ENCODE peak calls at places on chromosomes 16 and 17, in seven cellular contexts. R, Q, K, Y, U, W and J are unnamed samples.

GRCh38 chr17:28426081-28426519 is 20.1 kb upstream of the SLC46A1 start:
- DNase-seq in W (no peak), Q (peak), R (peak), U (peak), K (no peak), Y (peak), J (peak)

GRCh38 chr16:24538756-24539294 is 541 bp upstream of the RBBP6 start:
- DNase-seq in R (peak), W (no peak), Q (no peak), K (no peak), U (peak), Y (no peak), J (peak)

GRCh38 chr16:50547340-50547865 is 793 bp upstream of the NKD1 start:
- DNase-seq in W (peak), Q (peak), Y (peak), U (peak), K (peak), R (peak), J (no peak)

GRCh38 chr17:30550512-30551273 is 73.5 kb downstream of the GOSR1 start:
- DNase-seq in K (peak), Q (no peak), Y (peak), R (no peak), W (peak), U (peak), J (no peak)

GRCh38 chr16:69762843-69763556 is 868 bp downstream of the WWP2 start:
- DNase-seq in R (peak), Y (no peak), K (no peak), Q (no peak), U (peak), W (no peak), J (peak)

GRCh38 chr17:76710863-76711611 is at the start of gene MXRA7:
- DNase-seq in Q (peak), U (peak), Y (peak), R (no peak), K (no peak), W (no peak), J (peak)

GRCh38 chr17:52157603-52158449 is 688 bp downstream of the CA10 start:
- DNase-seq in W (no peak), K (no peak), Y (peak), Q (peak), R (no peak), U (no peak), J (no peak)

GRCh38 chr17:78423961-78424747 is 45.7 kb downstream of the PGS1 start:
- DNase-seq in W (no peak), R (no peak), U (no peak), Y (no peak), K (no peak), Q (no peak), J (no peak)

GRCh38 chr16:24634919-24635318 is 94.5 kb upstream of the TNRC6A start:
- DNase-seq in W (no peak), Y (no peak), K (no peak), Q (no peak), R (no peak), U (no peak), J (no peak)

GRCh38 chr16:56107944-56108583 is 83.2 kb upstream of the GNAO1 start:
- DNase-seq in R (no peak), Y (no peak), K (no peak), Q (no peak), U (no peak), W (no peak), J (no peak)

GRCh38 chr17:21037117-21037803 is 5.6 kb downstream of the USP22 start:
- DNase-seq in Q (no peak), W (no peak), K (no peak), U (no peak), R (no peak), Y (no peak), J (no peak)

GRCh38 chr16:28187595-28188004 is 24.2 kb downstream of the XPO6 start:
- DNase-seq in R (no peak), Y (no peak), W (peak), U (no peak), Q (no peak), K (no peak), J (no peak)

GRCh38 chr17:66676421-66676820 is 158.5 kb upstream of the CACNG5 start:
- DNase-seq in Y (no peak), R (no peak), K (peak), W (no peak), Q (no peak), U (no peak), J (peak)

GRCh38 chr17:60583008-60583407 is 17.0 kb upstream of the PPM1D start:
- DNase-seq in K (no peak), Q (no peak), U (no peak), Y (no peak), R (no peak), W (no peak), J (no peak)

GRCh38 chr17:57442914-57443571 is 186.7 kb downstream of the MSI2 start:
- DNase-seq in K (no peak), Q (no peak), R (no peak), W (no peak), Y (no peak), U (no peak), J (no peak)

GRCh38 chr16:53967172-53967571 is 263.2 kb downstream of the FTO start:
- DNase-seq in Y (no peak), U (no peak), K (no peak), Q (no peak), R (no peak), W (no peak), J (no peak)

GRCh38 chr17:30323895-30324319 is 9.9 kb downstream of the TMIGD1 start:
- DNase-seq in W (no peak), R (no peak), K (peak), Y (no peak), U (peak), Q (no peak), J (peak)

GRCh38 chr17:8885968-8886674 is 18.6 kb upstream of the PIK3R6 start:
- DNase-seq in Q (no peak), R (no peak), W (no peak), K (peak), U (peak), Y (no peak), J (no peak)

GRCh38 chr16:82638095-82638798 is 11.5 kb downstream of the CDH13 start:
- DNase-seq in Y (no peak), W (no peak), Q (no peak), R (no peak), U (no peak), K (no peak), J (no peak)

GRCh38 chr16:81633147-81633619 is 145.9 kb upstream of the PLCG2 start:
- DNase-seq in U (no peak), Q (no peak), Y (peak), R (peak), W (no peak), K (no peak), J (peak)

GRCh38 chr16:79970551-79971236 is 370.2 kb upstream of the MAF start:
- DNase-seq in Y (no peak), U (peak), W (no peak), R (no peak), K (no peak), Q (no peak), J (no peak)

GRCh38 chr17:81044764-81045589 is 10.0 kb downstream of the BAIAP2 start:
- DNase-seq in Q (peak), U (peak), R (peak), W (no peak), Y (no peak), K (no peak), J (peak)

GRCh38 chr17:74454197-74455024 is 12.0 kb upstream of the CD300A start:
- DNase-seq in Q (no peak), U (peak), R (peak), K (peak), Y (peak), W (no peak), J (no peak)

GRCh38 chr16:81442909-81443687 is 1.5 kb upstream of the CMIP start:
- DNase-seq in R (peak), U (no peak), W (no peak), Q (no peak), Y (no peak), K (no peak), J (no peak)

GRCh38 chr17:4678448-4679026 is 25.4 kb downstream of the PELP1 start:
- DNase-seq in W (no peak), Y (no peak), K (peak), Q (peak), R (peak), U (peak), J (peak)

GRCh38 chr16:89170346-89171215 is 967 bp upstream of the CDH15 start:
- DNase-seq in K (peak), R (no peak), Y (peak), Q (no peak), U (peak), W (no peak), J (peak)

GRCh38 chr17:42879596-42879985 is 21.0 kb upstream of the G6PC1 start:
- DNase-seq in U (no peak), Q (no peak), W (no peak), R (no peak), Y (no peak), K (no peak), J (no peak)

GRCh38 chr17:41917192-41917591 is 1.6 kb downstream of the ACLY start:
- DNase-seq in R (peak), Q (no peak), U (peak), K (no peak), W (no peak), Y (no peak), J (peak)

GRCh38 chr17:82959242-82959930 is 119.6 kb upstream of the ZNF750 start:
- DNase-seq in Y (no peak), W (no peak), K (no peak), R (no peak), Q (no peak), U (no peak), J (no peak)

GRCh38 chr17:56125830-56126819 is 27.1 kb upstream of the ANKFN1 start:
- DNase-seq in K (peak), U (peak), Q (peak), R (peak), W (no peak), Y (peak), J (peak)
- TF ChIP-seq JUND in K (no peak), U (no peak), Q (no peak), R (no peak), W (no peak), Y (no peak), J (no peak)

GRCh38 chr16:15461376-15461775 is 27.0 kb downstream of the BMERB1 start:
- DNase-seq in Y (no peak), U (no peak), R (no peak), Q (no peak), W (no peak), K (no peak), J (no peak)
- TF ChIP-seq JUND in Y (no peak), U (no peak), R (no peak), Q (no peak), W (no peak), K (no peak), J (no peak)

GRCh38 chr16:48541108-48541786 is 68.7 kb downstream of the N4BP1 start:
- DNase-seq in Q (no peak), R (no peak), U (no peak), K (no peak), W (no peak), Y (peak), J (no peak)

GRCh38 chr16:48542966-48543365 is 67.0 kb downstream of the N4BP1 start:
- DNase-seq in Q (no peak), Y (no peak), W (no peak), R (no peak), U (no peak), K (no peak), J (no peak)

GRCh38 chr16:48540222-48540900 is 69.6 kb downstream of the N4BP1 start:
- DNase-seq in Y (peak), Q (no peak), W (no peak), K (no peak), R (no peak), U (no peak), J (no peak)

GRCh38 chr16:48539485-48540221 is 70.3 kb downstream of the N4BP1 start:
- DNase-seq in R (no peak), W (no peak), K (no peak), U (no peak), Q (no peak), Y (peak), J (no peak)

GRCh38 chr16:48542020-48542473 is 67.9 kb downstream of the N4BP1 start:
- DNase-seq in R (no peak), Q (peak), Y (no peak), W (no peak), K (no peak), U (no peak), J (peak)
- TF ChIP-seq JUND in R (no peak), Q (no peak), Y (no peak), W (no peak), K (no peak), U (no peak), J (no peak)

GRCh38 chr16:66606000-66606751 is 1.7 kb downstream of the CMTM3 start:
- DNase-seq in Y (no peak), R (no peak), W (no peak), Q (no peak), U (no peak), K (no peak), J (no peak)
- TF ChIP-seq JUND in Y (no peak), R (no peak), W (no peak), Q (no peak), U (no peak), K (no peak), J (no peak)

GRCh38 chr17:79623786-79624657 is 13.2 kb upstream of the RBFOX3 start:
- DNase-seq in Y (peak), U (no peak), W (no peak), R (no peak), Q (peak), K (no peak), J (no peak)
- TF ChIP-seq JUND in Y (no peak), U (no peak), W (no peak), R (no peak), Q (no peak), K (no peak), J (no peak)

GRCh38 chr17:16381496-16381820 is 567 bp downstream of the UBB start:
- DNase-seq in R (no peak), K (no peak), W (no peak), Y (no peak), Q (no peak), U (no peak), J (no peak)
- TF ChIP-seq JUND in R (no peak), K (no peak), W (no peak), Y (no peak), Q (no peak), U (no peak), J (no peak)

GRCh38 chr17:38883592-38884526 is 14.0 kb downstream of the LASP1 start:
- DNase-seq in Y (peak), R (no peak), Q (no peak), K (no peak), U (no peak), W (no peak), J (no peak)

GRCh38 chr17:38879878-38880727 is 10.2 kb downstream of the LASP1 start:
- DNase-seq in W (no peak), Y (peak), K (no peak), Q (no peak), R (no peak), U (no peak), J (peak)

GRCh38 chr17:38885044-38885727 is 15.3 kb downstream of the LASP1 start:
- DNase-seq in R (peak), Q (no peak), U (no peak), Y (no peak), W (no peak), K (no peak), J (no peak)

GRCh38 chr17:38885728-38886642 is 16.1 kb downstream of the LASP1 start:
- DNase-seq in Y (no peak), U (no peak), K (no peak), W (no peak), R (no peak), Q (peak), J (no peak)

GRCh38 chr17:38881600-38882191 is 11.8 kb downstream of the LASP1 start:
- DNase-seq in U (peak), W (no peak), Y (no peak), R (no peak), K (no peak), Q (peak), J (no peak)
- TF ChIP-seq JUND in U (no peak), W (no peak), Y (no peak), R (no peak), K (no peak), Q (no peak), J (no peak)